ENCODE peak calls at places on chromosomes 16 and 17, in nine cellular contexts. T, Y, K, D, N, V, J, F and E are unnamed samples.

GRCh38 chr16:31016018-31016417 is 5.6 kb upstream of the STX1B start:
- DNase-seq in T (no peak), Y (no peak), K (no peak), D (no peak), N (no peak), V (no peak), J (no peak), F (no peak), E (no peak)

GRCh38 chr17:49414271-49414621 is 436 bp downstream of the PHB1 start:
- DNase-seq in T (no peak), Y (peak), K (no peak), D (no peak), N (no peak), V (no peak), J (no peak), F (no peak), E (no peak)

GRCh38 chr17:49498037-49498615 is 3.0 kb downstream of the NGFR start:
- DNase-seq in T (no peak), Y (no peak), K (no peak), D (peak), N (no peak), V (no peak), J (no peak), F (no peak), E (no peak)

GRCh38 chr17:39270923-39271322 is 45.2 kb upstream of the STAC2 start:
- DNase-seq in T (peak), Y (peak), K (no peak), D (peak), N (no peak), V (peak), J (peak), F (peak), E (no peak)

GRCh38 chr17:29577778-29578211 is 9.3 kb downstream of the TP53I13 start:
- DNase-seq in T (peak), Y (no peak), K (no peak), D (peak), N (peak), V (no peak), J (peak), F (no peak), E (no peak)

GRCh38 chr17:40443196-40443987 is at the start of gene IGFBP4:
- DNase-seq in T (peak), Y (peak), K (peak), D (peak), N (peak), V (peak), J (peak), F (peak), E (peak)

GRCh38 chr17:61018938-61019337 is 341.3 kb downstream of the BCAS3 start:
- DNase-seq in T (no peak), Y (no peak), K (no peak), D (peak), N (no peak), V (no peak), J (no peak), F (no peak), E (no peak)

GRCh38 chr17:48261297-48261880 is 153.8 kb downstream of the SNX11 start:
- DNase-seq in T (no peak), Y (peak), K (no peak), D (peak), N (no peak), V (peak), J (peak), F (peak), E (no peak)

GRCh38 chr17:35614835-35615234 is 27.7 kb downstream of the AP2B1 start:
- DNase-seq in T (no peak), Y (no peak), K (no peak), D (no peak), N (no peak), V (no peak), J (peak), F (no peak), E (no peak)

GRCh38 chr16:71479420-71479819 is 9.7 kb downstream of the ZNF19 start:
- DNase-seq in T (peak), Y (peak), K (no peak), D (peak), N (no peak), V (peak), J (no peak), F (peak), E (no peak)
- TF ChIP-seq CTCF in T (peak), Y (peak), K (no peak), D (peak), N (no peak), V (no peak), J (peak), F (peak), E (no peak)

GRCh38 chr16:89410794-89411309 is 79.5 kb downstream of the ANKRD11 start:
- DNase-seq in T (peak), Y (peak), K (peak), D (no peak), N (peak), V (peak), J (peak), F (peak), E (no peak)
- TF ChIP-seq CTCF in T (peak), Y (peak), K (peak), D (peak), N (no peak), V (no peak), J (peak), F (peak), E (no peak)

GRCh38 chr16:50369133-50369804 is 481 bp upstream of the BRD7 start:
- DNase-seq in T (no peak), Y (no peak), K (no peak), D (no peak), N (no peak), V (no peak), J (no peak), F (no peak), E (no peak)
- TF ChIP-seq CTCF in T (no peak), Y (no peak), K (peak), D (no peak), N (no peak), V (no peak), J (no peak), F (no peak), E (no peak)

DNA sequence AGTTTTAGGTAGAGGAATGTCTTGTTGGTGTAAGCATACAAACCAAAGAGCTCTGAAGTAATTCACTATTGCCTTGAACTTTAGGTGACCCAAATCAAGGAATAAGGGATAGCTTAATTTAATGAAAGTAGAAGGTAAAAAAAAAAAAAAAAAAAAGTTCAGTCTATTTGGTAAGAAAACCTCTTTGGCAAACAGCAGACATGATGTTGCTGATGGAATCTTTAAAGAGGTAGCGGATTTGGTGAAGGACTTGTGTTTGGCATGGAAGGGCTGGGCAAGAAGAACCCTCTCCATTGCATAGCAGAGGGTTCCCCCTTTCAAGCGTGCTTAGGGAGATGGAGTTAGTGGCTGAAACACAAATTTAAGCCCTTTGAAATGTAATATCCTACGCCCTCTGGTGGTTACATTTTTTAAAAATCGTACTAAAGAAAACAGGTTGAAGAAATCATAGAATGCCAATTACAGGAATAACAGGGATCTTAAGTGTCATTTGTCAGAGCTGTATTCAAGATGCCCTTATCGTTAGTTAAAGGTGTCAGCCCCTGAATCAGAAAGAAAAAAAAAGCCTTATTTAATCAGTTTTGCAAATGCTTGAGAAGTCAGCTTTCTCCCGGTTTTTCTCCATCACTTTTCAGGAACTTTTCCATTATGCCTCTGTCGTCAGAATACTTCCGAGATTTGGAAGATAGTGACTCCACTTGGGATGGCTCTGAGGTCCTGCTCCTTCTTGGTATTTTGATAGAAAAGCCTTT is 383.1 kb downstream of the KCNJ2 start:
- DNase-seq in T (peak), Y (peak), K (no peak), D (peak), N (no peak), V (no peak), J (peak), F (peak), E (no peak)
- TF ChIP-seq CTCF in T (peak), Y (peak), K (peak), D (peak), N (peak), V (peak), J (peak), F (no peak), E (peak)

GRCh38 chr16:71894229-71894920 is 956 bp upstream of the IST1 start:
- DNase-seq in T (peak), Y (peak), K (peak), D (peak), N (peak), V (peak), J (peak), F (peak), E (peak)
- TF ChIP-seq CTCF in T (no peak), Y (no peak), K (no peak), D (peak), N (no peak), V (no peak), J (peak), F (peak), E (no peak)